ENCODE peak calls at places on chromosomes 3 and 15, in four cellular contexts. Q, A, G and I are unnamed samples.

GRCh38 chr3:52005571-52005986 is 9.9 kb upstream of the RPL29 start:
- DNase-seq in Q (peak; percentile 43), A (no peak), G (no peak), I (no peak)

GRCh38 chr15:98671060-98672008 is 23.0 kb downstream of the IGF1R start:
- DNase-seq in Q (no peak), A (no peak), G (no peak), I (no peak)

GRCh38 chr3:71725279-71725991 is at the start of gene EIF4E3:
- DNase-seq in Q (peak; percentile 53), A (no peak), G (peak; percentile 45), I (peak; percentile 47)

GRCh38 chr3:78507196-78507984 is 1260.4 kb downstream of the ROBO1 start:
- DNase-seq in Q (no peak), A (no peak), G (no peak), I (no peak)

GRCh38 chr15:101156509-101157159 is 95.2 kb downstream of the CHSY1 start:
- DNase-seq in Q (no peak), A (peak; percentile 88), G (no peak), I (peak; percentile 72)

GRCh38 chr3:57464801-57465200 is 79.3 kb downstream of the DNAH12 start:
- DNase-seq in Q (no peak), A (no peak), G (no peak), I (no peak)

GRCh38 chr3:47910777-47911440 is 105.3 kb downstream of the MAP4 start:
- DNase-seq in Q (no peak), A (no peak), G (no peak), I (no peak)

GRCh38 chr3:197541756-197542539 is 13.8 kb downstream of the BDH1 start:
- DNase-seq in Q (peak; percentile 82), A (no peak), G (no peak), I (no peak)

GRCh38 chr3:13461169-13462124 is 18.7 kb upstream of the HDAC11 start:
- DNase-seq in Q (peak; percentile 57), A (peak; percentile 71), G (peak; percentile 84), I (peak; percentile 39)

GRCh38 chr3:181712190-181712504 is 422 bp downstream of the SOX2 start:
- DNase-seq in Q (no peak), A (no peak), G (no peak), I (no peak)

GRCh38 chr15:46956456-46956855 is 760.8 kb upstream of the SEMA6D start:
- DNase-seq in Q (peak; percentile 62), A (no peak), G (no peak), I (no peak)

GRCh38 chr15:51970132-51970817 is 1.3 kb downstream of the LEO1 start:
- DNase-seq in Q (no peak), A (no peak), G (no peak), I (no peak)

GRCh38 chr3:170726976-170727661 is 141.2 kb upstream of the SLC7A14 start:
- DNase-seq in Q (no peak), A (no peak), G (no peak), I (no peak)

GRCh38 chr15:29322407-29322806 is 52.8 kb upstream of the NSMCE3 start:
- DNase-seq in Q (no peak), A (no peak), G (no peak), I (no peak)

GRCh38 chr15:82544431-82544830 is 4.2 kb upstream of the RPS17 start:
- DNase-seq in Q (no peak), A (no peak), G (no peak), I (no peak)

GRCh38 chr3:160857476-160857875 is 101.4 kb downstream of the PPM1L start:
- DNase-seq in Q (no peak), A (no peak), G (no peak), I (no peak)

GRCh38 chr3:13332158-13332557 is 88.0 kb downstream of the NUP210 start:
- DNase-seq in Q (no peak), A (peak; percentile 93), G (no peak), I (peak; percentile 71)

GRCh38 chr3:57803647-57804081 is 47.6 kb downstream of the SLMAP start:
- DNase-seq in Q (no peak), A (no peak), G (no peak), I (no peak)

GRCh38 chr3:40079203-40079844 is 230.2 kb upstream of the EIF1B start:
- DNase-seq in Q (no peak), A (no peak), G (no peak), I (no peak)

GRCh38 chr3:174253221-174253620 is 605.9 kb upstream of the NAALADL2 start:
- DNase-seq in Q (no peak), A (no peak), G (no peak), I (no peak)

GRCh38 chr3:111650378-111651275 is 55.5 kb upstream of the ZBED2 start:
- DNase-seq in Q (no peak), A (no peak), G (no peak), I (no peak)

GRCh38 chr3:42476225-42477160 is 25.9 kb upstream of the VIPR1 start:
- DNase-seq in Q (no peak), A (no peak), G (no peak), I (no peak)